ENCODE peak calls at places on chromosomes 5 and 9, in six cellular contexts. U, I, V, N, Q and O are unnamed samples.

GRCh38 chr5:42995152-42995751 is 44.9 kb downstream of the ANXA2R start:
- DNase-seq in U (no peak), I (no peak), V (no peak), N (no peak), Q (peak; percentile 27), O (no peak)

GRCh38 chr9:33498387-33498786 is 24.7 kb upstream of the NOL6 start:
- DNase-seq in U (no peak), I (no peak), V (no peak), N (no peak), Q (no peak), O (no peak)

GRCh38 chr5:165525268-165525667 is 2019.8 kb downstream of the MAT2B start:
- DNase-seq in U (no peak), I (no peak), V (no peak), N (no peak), Q (no peak), O (no peak)

GRCh38 chr5:112228672-112229071 is 190.4 kb downstream of the EPB41L4A start:
- DNase-seq in U (no peak), I (no peak), V (no peak), N (no peak), Q (no peak), O (no peak)

GRCh38 chr9:132439153-132439552 is 29.1 kb downstream of the CFAP77 start:
- DNase-seq in U (no peak), I (no peak), V (no peak), N (no peak), Q (no peak), O (no peak)

GRCh38 chr5:149046196-149046829 is 16.5 kb downstream of the SH3TC2 start:
- DNase-seq in U (no peak), I (no peak), V (no peak), N (no peak), Q (peak; percentile 57), O (no peak)

GRCh38 chr5:53783624-53784228 is 223.3 kb downstream of the NDUFS4 start:
- DNase-seq in U (no peak), I (no peak), V (no peak), N (no peak), Q (no peak), O (no peak)

GRCh38 chr9:93960971-93961841 is 6.1 kb upstream of the BARX1 start:
- DNase-seq in U (no peak), I (no peak), V (no peak), N (no peak), Q (no peak), O (no peak)

GRCh38 chr9:104362912-104363472 is 141.1 kb upstream of the OR13F1 start:
- DNase-seq in U (no peak), I (no peak), V (no peak), N (no peak), Q (no peak), O (no peak)

GRCh38 chr9:14654932-14655331 is 38.3 kb downstream of the ZDHHC21 start:
- DNase-seq in U (no peak), I (no peak), V (no peak), N (no peak), Q (no peak), O (no peak)

GRCh38 chr5:180072556-180072955 is 997 bp upstream of the RNF130 start:
- DNase-seq in U (no peak), I (no peak), V (no peak), N (no peak), Q (no peak), O (no peak)

GRCh38 chr5:83927140-83927733 is 206.6 kb upstream of the HAPLN1 start:
- DNase-seq in U (peak; percentile 12), I (no peak), V (peak; percentile 41), N (peak; percentile 1), Q (peak; percentile 38), O (no peak)

GRCh38 chr5:8944005-8944404 is 601.9 kb downstream of the SEMA5A start:
- DNase-seq in U (no peak), I (no peak), V (no peak), N (no peak), Q (no peak), O (no peak)

GRCh38 chr5:128749584-128749983 is 211.5 kb upstream of the FBN2 start:
- DNase-seq in U (no peak), I (no peak), V (no peak), N (no peak), Q (no peak), O (no peak)

GRCh38 chr9:36867241-36867640 is 166.8 kb downstream of the PAX5 start:
- DNase-seq in U (no peak), I (no peak), V (no peak), N (no peak), Q (no peak), O (no peak)

GRCh38 chr5:135371738-135372232 is 27.2 kb downstream of the MACROH2A1 start:
- DNase-seq in U (no peak), I (no peak), V (no peak), N (no peak), Q (no peak), O (no peak)

GRCh38 chr5:10490927-10491672 is 49.4 kb downstream of the ROPN1L start:
- DNase-seq in U (no peak), I (no peak), V (no peak), N (no peak), Q (no peak), O (no peak)

GRCh38 chr5:156109317-156110023 is 217.5 kb upstream of the SGCD start:
- DNase-seq in U (no peak), I (no peak), V (no peak), N (no peak), Q (no peak), O (no peak)

GRCh38 chr9:136219276-136219675 is 14.3 kb upstream of the LHX3 start:
- DNase-seq in U (no peak), I (no peak), V (no peak), N (no peak), Q (no peak), O (no peak)

GRCh38 chr9:121987312-121987711 is 105.8 kb downstream of the TTLL11 start:
- DNase-seq in U (no peak), I (no peak), V (no peak), N (no peak), Q (no peak), O (no peak)

GRCh38 chr5:170450041-170450660 is 53.7 kb upstream of the KCNIP1 start:
- DNase-seq in U (no peak), I (no peak), V (no peak), N (no peak), Q (no peak), O (no peak)

GRCh38 chr9:116572095-116572748 is 114.9 kb upstream of the TRIM32 start:
- DNase-seq in U (peak; percentile 84), I (no peak), V (peak; percentile 64), N (peak; percentile 47), Q (peak; percentile 83), O (peak; percentile 36)

GRCh38 chr9:124280176-124280691 is 22.5 kb downstream of the NEK6 start:
- DNase-seq in U (no peak), I (no peak), V (no peak), N (no peak), Q (no peak), O (no peak)

GRCh38 chr9:133115604-133116345 is 5.3 kb downstream of the RALGDS start:
- DNase-seq in U (no peak), I (peak; percentile 79), V (no peak), N (peak; percentile 94), Q (peak; percentile 47), O (peak; percentile 92)

GRCh38 chr5:150731669-150732068 is 27.1 kb downstream of the DCTN4 start:
- DNase-seq in U (no peak), I (no peak), V (no peak), N (no peak), Q (no peak), O (no peak)

GRCh38 chr5:127396490-127397155 is 106.0 kb downstream of the MEGF10 start:
- DNase-seq in U (no peak), I (no peak), V (no peak), N (no peak), Q (no peak), O (no peak)

GRCh38 chr9:82206490-82206889 is 217.9 kb downstream of the SPATA31D1 start:
- DNase-seq in U (peak; percentile 23), I (no peak), V (no peak), N (no peak), Q (no peak), O (no peak)

GRCh38 chr5:126338516-126339153 is 84.6 kb upstream of the GRAMD2B start:
- DNase-seq in U (no peak), I (no peak), V (no peak), N (no peak), Q (no peak), O (no peak)

GRCh38 chr5:173743641-173744343 is 127.3 kb upstream of the BOD1 start:
- DNase-seq in U (no peak), I (peak; percentile 73), V (peak; percentile 50), N (no peak), Q (no peak), O (no peak)

GRCh38 chr9:73135394-73135793 is 16.3 kb upstream of the ANXA1 start:
- DNase-seq in U (no peak), I (no peak), V (no peak), N (no peak), Q (no peak), O (no peak)

GRCh38 chr5:178143901-178144300 is 9.8 kb downstream of the NHP2 start:
- DNase-seq in U (no peak), I (no peak), V (no peak), N (no peak), Q (no peak), O (no peak)

DNA sequence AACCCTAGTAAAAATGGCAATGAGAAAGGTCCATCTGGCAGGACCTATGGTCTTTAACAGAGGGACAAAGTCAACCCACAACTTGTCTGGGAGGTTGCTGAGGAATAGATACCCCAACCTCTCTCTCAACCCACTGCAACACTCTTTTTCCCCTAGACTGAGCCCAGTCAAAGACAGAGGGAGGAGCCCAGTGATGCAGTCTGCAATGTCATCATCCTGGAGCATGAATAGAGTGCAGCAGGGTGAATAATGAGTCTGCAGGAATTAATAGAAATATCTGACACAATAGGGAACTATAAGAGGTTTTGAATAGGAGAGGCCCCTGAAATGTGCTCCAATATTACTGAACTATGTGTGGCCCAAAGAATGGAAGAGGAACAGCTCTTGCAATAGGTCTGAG is 59.0 kb downstream of the PDCD1LG2 start:
- DNase-seq in U (no peak), I (no peak), V (no peak), N (no peak), Q (peak; percentile 7), O (no peak)
- TF ChIP-seq TAF1 in U (no peak), I (no peak), V (no peak), N (no peak), Q (no peak), O (no peak)

GRCh38 chr5:65721775-65722574 is at the start of the genes NLN and SGTB:
- DNase-seq in U (peak; percentile 99), I (no peak), V (peak; percentile 63), N (peak; percentile 88), Q (peak; percentile 86), O (peak; percentile 85)
- TF ChIP-seq TAF1 in U (peak; percentile 43), I (peak; percentile 46), V (peak; percentile 63), N (no peak), Q (no peak), O (no peak)

DNA sequence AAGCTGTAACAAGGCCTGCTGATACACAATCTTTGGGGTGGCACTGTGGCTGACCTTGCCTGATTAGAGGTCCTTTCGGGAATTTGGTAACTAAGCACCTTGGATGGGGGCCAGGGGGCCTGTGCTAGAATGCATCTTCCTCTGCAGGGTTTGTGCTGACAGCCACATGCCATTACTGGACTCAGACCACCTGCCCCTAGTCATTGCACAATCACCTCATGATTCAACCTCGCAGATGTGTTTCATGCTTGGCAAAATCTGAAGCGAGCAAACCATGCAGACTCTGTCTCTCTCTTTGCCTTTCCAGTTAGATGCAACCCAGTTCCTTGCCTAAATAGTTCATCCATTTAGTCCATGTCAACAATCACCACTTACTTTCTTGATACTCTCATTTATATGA is 96.5 kb upstream of the ERCC6L2 start:
- DNase-seq in U (no peak), I (no peak), V (no peak), N (no peak), Q (no peak), O (no peak)
- TF ChIP-seq TAF1 in U (no peak), I (no peak), V (no peak), N (no peak), Q (no peak), O (no peak)

GRCh38 chr9:128120061-128120740 is 7.3 kb downstream of the PTGES2 start:
- DNase-seq in U (no peak), I (no peak), V (no peak), N (no peak), Q (no peak), O (no peak)
- TF ChIP-seq TAF1 in U (no peak), I (no peak), V (no peak), N (no peak), Q (no peak), O (no peak)